ENCODE peak calls at places on chromosomes 6 and 20, in ten cellular contexts. Z, V, C, K, L, M, I, D, P and J are unnamed samples.

GRCh38 chr20:38286586-38287502 is 17.1 kb upstream of the BPI start:
- DNase-seq in Z (no peak), V (no peak), C (peak; percentile 52), K (peak; percentile 67), L (no peak), M (no peak), I (no peak), D (no peak), P (no peak), J (no peak)

GRCh38 chr6:83867527-83868161 is 8.2 kb downstream of the CYB5R4 start:
- DNase-seq in Z (peak; percentile 85), V (peak; percentile 27), C (peak; percentile 95), K (no peak), L (peak; percentile 55), M (peak; percentile 69), I (no peak), D (no peak), P (peak; percentile 47), J (peak; percentile 36)

GRCh38 chr20:47620808-47621805 is 119.4 kb downstream of the NCOA3 start:
- DNase-seq in Z (no peak), V (no peak), C (peak; percentile 49), K (no peak), L (no peak), M (no peak), I (peak; percentile 32), D (peak; percentile 63), P (no peak), J (peak; percentile 19)

GRCh38 chr20:45019027-45019763 is 52.9 kb downstream of the STK4 start:
- DNase-seq in Z (no peak), V (no peak), C (no peak), K (no peak), L (no peak), M (no peak), I (no peak), D (no peak), P (no peak), J (no peak)

GRCh38 chr6:125188037-125188436 is 34.5 kb downstream of the TPD52L1 start:
- DNase-seq in Z (no peak), V (no peak), C (peak; percentile 96), K (no peak), L (no peak), M (no peak), I (no peak), D (no peak), P (no peak), J (no peak)

GRCh38 chr6:89298680-89299450 is 16.2 kb downstream of the GABRR2 start:
- DNase-seq in Z (no peak), V (no peak), C (peak; percentile 62), K (no peak), L (no peak), M (no peak), I (no peak), D (peak; percentile 93), P (no peak), J (no peak)

GRCh38 chr6:10402648-10403311 is 12.1 kb downstream of the TFAP2A start:
- DNase-seq in Z (no peak), V (no peak), C (no peak), K (no peak), L (no peak), M (no peak), I (no peak), D (no peak), P (no peak), J (no peak)

GRCh38 chr6:109496036-109496761 is 13.2 kb upstream of the ZBTB24 start:
- DNase-seq in Z (no peak), V (no peak), C (no peak), K (no peak), L (no peak), M (no peak), I (no peak), D (no peak), P (no peak), J (no peak)

GRCh38 chr6:125910518-125910917 is 46.1 kb upstream of the HINT3 start:
- DNase-seq in Z (no peak), V (no peak), C (peak; percentile 57), K (no peak), L (no peak), M (no peak), I (no peak), D (no peak), P (no peak), J (no peak)

GRCh38 chr20:51581571-51581970 is 39.1 kb upstream of the NFATC2 start:
- DNase-seq in Z (no peak), V (no peak), C (no peak), K (no peak), L (no peak), M (no peak), I (no peak), D (no peak), P (no peak), J (no peak)

GRCh38 chr6:2938632-2939083 is 32.7 kb downstream of the SERPINB6 start:
- DNase-seq in Z (no peak), V (no peak), C (no peak), K (no peak), L (peak; percentile 16), M (no peak), I (no peak), D (no peak), P (peak; percentile 43), J (no peak)

GRCh38 chr6:11585426-11586016 is 48.0 kb downstream of the TMEM170B start:
- DNase-seq in Z (no peak), V (no peak), C (no peak), K (no peak), L (no peak), M (no peak), I (peak; percentile 29), D (peak; percentile 22), P (no peak), J (no peak)

GRCh38 chr20:35604444-35604750 is 11.2 kb upstream of the SPAG4 start:
- DNase-seq in Z (no peak), V (no peak), C (no peak), K (peak; percentile 60), L (no peak), M (peak; percentile 57), I (peak; percentile 55), D (no peak), P (peak; percentile 91), J (peak; percentile 40)

GRCh38 chr6:152130441-152130840 is 323.0 kb downstream of the ESR1 start:
- DNase-seq in Z (no peak), V (no peak), C (no peak), K (no peak), L (no peak), M (no peak), I (no peak), D (no peak), P (no peak), J (no peak)

GRCh38 chr6:71197267-71197666 is 91.3 kb upstream of the OGFRL1 start:
- DNase-seq in Z (no peak), V (no peak), C (peak; percentile 84), K (no peak), L (no peak), M (no peak), I (no peak), D (no peak), P (no peak), J (no peak)

GRCh38 chr6:165662671-165663282 is at the start of gene PDE10A:
- DNase-seq in Z (no peak), V (peak; percentile 61), C (no peak), K (peak; percentile 80), L (peak; percentile 38), M (peak; percentile 74), I (no peak), D (no peak), P (peak; percentile 86), J (peak; percentile 23)

GRCh38 chr6:156857573-156857972 is 80.4 kb downstream of the ARID1B start:
- DNase-seq in Z (no peak), V (no peak), C (peak; percentile 41), K (no peak), L (no peak), M (no peak), I (no peak), D (no peak), P (no peak), J (no peak)

GRCh38 chr20:53427951-53428350 is 165.7 kb downstream of the ZNF217 start:
- DNase-seq in Z (no peak), V (no peak), C (peak; percentile 6), K (no peak), L (no peak), M (no peak), I (no peak), D (no peak), P (no peak), J (no peak)

GRCh38 chr6:117989086-117989485 is 82.0 kb downstream of the SLC35F1 start:
- DNase-seq in Z (no peak), V (no peak), C (no peak), K (no peak), L (no peak), M (no peak), I (no peak), D (no peak), P (no peak), J (no peak)

GRCh38 chr6:141488466-141488865 is 644.3 kb upstream of the GJE1 start:
- DNase-seq in Z (no peak), V (no peak), C (no peak), K (no peak), L (no peak), M (no peak), I (no peak), D (peak; percentile 43), P (no peak), J (no peak)

GRCh38 chr6:30151580-30151979 is 9.4 kb downstream of the TRIM10 start:
- DNase-seq in Z (no peak), V (no peak), C (no peak), K (no peak), L (no peak), M (no peak), I (peak; percentile 34), D (no peak), P (no peak), J (no peak)
- TF ChIP-seq CTCF in Z (no peak), V (no peak), C (no peak), K (no peak), L (no peak), M (no peak), I (no peak), D (no peak), P (no peak), J (no peak)

GRCh38 chr6:134534708-134535149 is 216.8 kb upstream of the SGK1 start:
- DNase-seq in Z (no peak), V (no peak), C (peak; percentile 63), K (no peak), L (no peak), M (no peak), I (no peak), D (no peak), P (no peak), J (no peak)
- H3K4me1 ChIP-seq in Z (no peaks in the 10 kb centered on the region), V (peaks cover 22% of the 10 kb centered on the region), C (peaks cover 11% of the 10 kb centered on the region), K (no peaks in the 10 kb centered on the region), L (no peaks in the 10 kb centered on the region), M (no peaks in the 10 kb centered on the region), I (peaks cover 5% of the 10 kb centered on the region), D (no peaks in the 10 kb centered on the region), P (no peaks in the 10 kb centered on the region), J (peaks cover 2% of the 10 kb centered on the region)

GRCh38 chr6:29375191-29375590 is at the start of gene OR12D3:
- DNase-seq in Z (no peak), V (no peak), C (no peak), K (no peak), L (no peak), M (no peak), I (no peak), D (no peak), P (no peak), J (no peak)

GRCh38 chr6:29376003-29376402 is 912 bp upstream of the OR12D3 start:
- DNase-seq in Z (no peak), V (no peak), C (no peak), K (no peak), L (no peak), M (no peak), I (no peak), D (peak; percentile 33), P (no peak), J (no peak)
- TF ChIP-seq CTCF in Z (no peak), V (no peak), C (no peak), K (no peak), L (no peak), M (no peak), I (no peak), D (no peak), P (peak; percentile 50), J (no peak)

GRCh38 chr6:49202923-49203322 is 260.1 kb downstream of the MMUT start:
- DNase-seq in Z (no peak), V (no peak), C (no peak), K (no peak), L (no peak), M (no peak), I (no peak), D (no peak), P (no peak), J (no peak)
- H3K4me1 ChIP-seq in Z (no peaks in the 10 kb centered on the region), V (no peaks in the 10 kb centered on the region), C (no peaks in the 10 kb centered on the region), K (no peaks in the 10 kb centered on the region), L (no peaks in the 10 kb centered on the region), M (no peaks in the 10 kb centered on the region), I (no peaks in the 10 kb centered on the region), D (no peaks in the 10 kb centered on the region), P (no peaks in the 10 kb centered on the region), J (peaks cover 16% of the 10 kb centered on the region)